ENCODE peak calls at places on chromosomes 1 and 21, in five cellular contexts. W is fibroblast of lung, F is RWPE2, Y is keratinocyte, B is AG09309. Q is an unnamed sample.

GRCh38 chr1:22932803-22933470 is 39.7 kb downstream of the LACTBL1 start:
- DNase-seq in W (no peak), F (peak; percentile 3), Y (no peak), B (no peak), Q (peak; percentile 34)

GRCh38 chr1:84675631-84676030 is 14.6 kb downstream of the SSX2IP start:
- DNase-seq in W (no peak), F (no peak), Y (no peak), B (no peak), Q (no peak)

GRCh38 chr1:19597463-19598309 is 46.4 kb upstream of the NBL1 start:
- DNase-seq in W (peak; percentile 52), F (no peak), Y (no peak), B (no peak), Q (no peak)

GRCh38 chr1:154536570-154536969 is 21.9 kb downstream of the UBE2Q1 start:
- DNase-seq in W (no peak), F (no peak), Y (no peak), B (no peak), Q (no peak)

GRCh38 chr21:34889537-34890257 is 159.4 kb downstream of the RUNX1 start:
- DNase-seq in W (peak; percentile 80), F (peak; percentile 82), Y (no peak), B (no peak), Q (peak; percentile 94)

GRCh38 chr1:244665771-244666217 is 12.9 kb downstream of the DESI2 start:
- DNase-seq in W (peak; percentile 22), F (no peak), Y (no peak), B (no peak), Q (no peak)

GRCh38 chr21:33856893-33857527 is 58.6 kb downstream of the ATP5PO start:
- DNase-seq in W (no peak), F (no peak), Y (no peak), B (no peak), Q (peak; percentile 41)

GRCh38 chr1:170730443-170730842 is 66.5 kb downstream of the PRRX1 start:
- DNase-seq in W (no peak), F (no peak), Y (no peak), B (no peak), Q (no peak)

GRCh38 chr1:195243492-195243891 is 1364.7 kb downstream of the KCNT2 start:
- DNase-seq in W (no peak), F (no peak), Y (no peak), B (no peak), Q (no peak)

GRCh38 chr1:113931456-113931855 is 2.3 kb downstream of the HIPK1 start:
- DNase-seq in W (peak; percentile 78), F (no peak), Y (no peak), B (peak; percentile 58), Q (no peak)

GRCh38 chr1:228143480-228144212 is 3.6 kb downstream of the GUK1 start:
- DNase-seq in W (no peak), F (no peak), Y (no peak), B (no peak), Q (peak; percentile 72)

GRCh38 chr1:182143825-182144661 is 82.5 kb upstream of the ZNF648 start:
- DNase-seq in W (peak; percentile 90), F (peak; percentile 78), Y (peak; percentile 83), B (peak; percentile 82), Q (no peak)

GRCh38 chr1:163083690-163084089 is 14.5 kb downstream of the RGS4 start:
- DNase-seq in W (peak; percentile 17), F (no peak), Y (no peak), B (no peak), Q (no peak)

GRCh38 chr1:17023573-17023972 is 11.8 kb upstream of the ATP13A2 start:
- DNase-seq in W (no peak), F (no peak), Y (no peak), B (no peak), Q (no peak)
- TF ChIP-seq CTCF in W (no peak), F (no peak), Y (no peak), B (no peak), Q (peak; percentile 21)

GRCh38 chr21:41610042-41610839 is 102.3 kb upstream of the TMPRSS2 start:
- DNase-seq in W (peak; percentile 60), F (peak; percentile 52), Y (no peak), B (no peak), Q (no peak)
- TF ChIP-seq CTCF in W (peak; percentile 75), F (peak; percentile 77), Y (peak; percentile 80), B (peak; percentile 81), Q (peak; percentile 87)

GRCh38 chr1:27755865-27756264 is 17.2 kb upstream of the STX12 start:
- DNase-seq in W (no peak), F (no peak), Y (no peak), B (no peak), Q (no peak)
- TF ChIP-seq CTCF in W (no peak), F (no peak), Y (no peak), B (no peak), Q (no peak)

GRCh38 chr21:32412998-32413504 is 545 bp downstream of the EVA1C start:
- DNase-seq in W (peak; percentile 33), F (no peak), Y (no peak), B (no peak), Q (no peak)
- TF ChIP-seq CTCF in W (no peak), F (no peak), Y (peak; percentile 13), B (peak; percentile 24), Q (no peak)

DNA sequence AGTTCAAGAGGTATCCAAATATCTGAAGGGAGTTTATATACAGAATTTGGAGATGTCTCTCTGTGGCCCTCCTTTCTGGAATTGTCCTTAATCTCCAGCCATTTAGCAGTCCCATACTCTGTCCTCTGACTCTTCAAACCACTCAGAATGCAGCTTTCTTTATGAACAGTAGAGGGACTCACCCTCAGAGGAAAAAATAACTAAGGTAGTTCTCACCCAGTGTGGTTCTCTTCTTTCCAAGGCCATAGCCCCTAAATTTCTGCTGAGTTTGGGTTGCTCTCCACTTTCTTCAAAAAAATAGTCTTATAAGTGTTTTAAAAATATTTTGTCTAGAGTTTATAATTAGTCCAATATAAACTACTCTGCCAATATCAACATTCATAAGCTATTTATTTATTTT is 369.7 kb downstream of the MATN1 start:
- DNase-seq in W (peak; percentile 1), F (no peak), Y (no peak), B (no peak), Q (no peak)
- TF ChIP-seq CTCF in W (peak; percentile 41), F (peak; percentile 39), Y (peak; percentile 23), B (peak; percentile 53), Q (peak; percentile 50)

Q was measured in chondrocyte.